ENCODE peak calls at places on chromosome 13, in four cellular contexts. H is body of pancreas, G is nucleus accumbens, F is T-helper 2 cell. Z is an unnamed sample.

GRCh38 chr13:112690242-112690943 is 555 bp downstream of the ATP11A start:
- DNase-seq in H (peak; percentile 61), G (no peak), F (no peak), Z (peak; percentile 64)

GRCh38 chr13:29520671-29521070 is 74.8 kb downstream of the SLC7A1 start:
- DNase-seq in H (no peak), G (no peak), F (no peak), Z (no peak)

GRCh38 chr13:60061737-60062136 is 102.0 kb downstream of the DIAPH3 start:
- DNase-seq in H (no peak), G (no peak), F (no peak), Z (peak; percentile 8)

GRCh38 chr13:59479629-59480028 is 684.1 kb downstream of the DIAPH3 start:
- DNase-seq in H (no peak), G (no peak), F (no peak), Z (peak; percentile 75)

GRCh38 chr13:107210216-107211010 is 642.5 kb upstream of the ARGLU1 start:
- DNase-seq in H (no peak), G (no peak), F (no peak), Z (no peak)

GRCh38 chr13:45882626-45883025 is 31.1 kb upstream of the SIAH3 start:
- DNase-seq in H (no peak), G (no peak), F (no peak), Z (peak; percentile 61)

GRCh38 chr13:93268327-93269028 is 41.9 kb downstream of the GPC6 start:
- DNase-seq in H (no peak), G (no peak), F (no peak), Z (peak; percentile 64)

GRCh38 chr13:98486412-98486811 is 90.5 kb downstream of the STK24 start:
- DNase-seq in H (no peak), G (no peak), F (no peak), Z (no peak)

GRCh38 chr13:110798595-110798994 is 85.1 kb downstream of the ING1 start:
- DNase-seq in H (no peak), G (no peak), F (no peak), Z (no peak)

GRCh38 chr13:89307278-89307677 is 1636.1 kb downstream of the SLITRK5 start:
- DNase-seq in H (no peak), G (no peak), F (no peak), Z (no peak)

GRCh38 chr13:60572003-60572792 is 175.2 kb downstream of the TDRD3 start:
- DNase-seq in H (no peak), G (no peak), F (no peak), Z (peak; percentile 61)

GRCh38 chr13:52024481-52024880 is at the start of gene UTP14C:
- DNase-seq in H (no peak), G (no peak), F (no peak), Z (no peak)

GRCh38 chr13:19089315-19089714 is 92.3 kb downstream of the TUBA3C start:
- DNase-seq in H (peak; percentile 13), G (no peak), F (no peak), Z (no peak)

GRCh38 chr13:92175330-92175729 is 776.9 kb downstream of the GPC5 start:
- DNase-seq in H (peak; percentile 22), G (no peak), F (no peak), Z (peak; percentile 67)

GRCh38 chr13:31610270-31610998 is 128.9 kb upstream of the RXFP2 start:
- DNase-seq in H (no peak), G (no peak), F (no peak), Z (no peak)

GRCh38 chr13:107834717-107835116 is 380.6 kb downstream of the LIG4 start:
- DNase-seq in H (no peak), G (no peak), F (no peak), Z (no peak)

GRCh38 chr13:20191311-20191901 is 1.3 kb downstream of the GJB2 start:
- DNase-seq in H (peak; percentile 39), G (no peak), F (no peak), Z (peak; percentile 39)

GRCh38 chr13:31160857-31161582 is 684 bp downstream of the HSPH1 start:
- DNase-seq in H (peak; percentile 68), G (peak; percentile 52), F (peak; percentile 36), Z (peak; percentile 54)

GRCh38 chr13:26584713-26585112 is 27.2 kb downstream of the WASF3 start:
- DNase-seq in H (no peak), G (no peak), F (no peak), Z (no peak)

GRCh38 chr13:25798998-25799397 is 252.8 kb downstream of the SHISA2 start:
- DNase-seq in H (no peak), G (no peak), F (no peak), Z (no peak)

GRCh38 chr13:67619987-67620386 is 389.9 kb upstream of the PCDH9 start:
- DNase-seq in H (no peak), G (no peak), F (no peak), Z (no peak)

GRCh38 chr13:79531542-79532239 is 50.7 kb downstream of the NDFIP2 start:
- DNase-seq in H (no peak), G (no peak), F (no peak), Z (no peak)

GRCh38 chr13:110130431-110130830 is 176.5 kb downstream of the COL4A1 start:
- DNase-seq in H (no peak), G (no peak), F (no peak), Z (no peak)

Z was measured in GM23338.